ENCODE peak calls at places on chromosome 11, in nine cellular contexts. One of them, this sample, is unnamed.

GRCh38 chr11:9815486-9816136 is 151.7 kb downstream of the SWAP70 start:
- DNase-seq in sigmoid colon: no peak
- DNase-seq in upper lobe of left lung: no peak
- DNase-seq in spleen: no peak
- DNase-seq in Panc1: peak; percentile 70
- DNase-seq in HepG2: no peak
- DNase-seq in HCT116: no peak
- DNase-seq in GM12878: no peak
- DNase-seq in HL-60: no peak
- DNase-seq in this sample: no peak

GRCh38 chr11:72226701-72227100 is 2.1 kb downstream of the INPPL1 start:
- DNase-seq in sigmoid colon: no peak
- DNase-seq in upper lobe of left lung: no peak
- DNase-seq in spleen: peak; percentile 64
- DNase-seq in Panc1: no peak
- DNase-seq in HepG2: no peak
- DNase-seq in HCT116: no peak
- DNase-seq in GM12878: no peak
- DNase-seq in HL-60: no peak
- DNase-seq in this sample: no peak

GRCh38 chr11:114085965-114086364 is 26.5 kb downstream of the ZBTB16 start:
- DNase-seq in sigmoid colon: peak; percentile 38
- DNase-seq in upper lobe of left lung: no peak
- DNase-seq in spleen: no peak
- DNase-seq in Panc1: no peak
- DNase-seq in HepG2: no peak
- DNase-seq in HCT116: no peak
- DNase-seq in GM12878: no peak
- DNase-seq in HL-60: no peak
- DNase-seq in this sample: no peak

GRCh38 chr11:116499396-116500001 is 273.3 kb downstream of the BUD13 start:
- DNase-seq in sigmoid colon: peak; percentile 91
- DNase-seq in upper lobe of left lung: peak; percentile 54
- DNase-seq in spleen: no peak
- DNase-seq in Panc1: no peak
- DNase-seq in HepG2: peak; percentile 78
- DNase-seq in HCT116: peak; percentile 64
- DNase-seq in GM12878: no peak
- DNase-seq in HL-60: peak; percentile 14
- DNase-seq in this sample: peak; percentile 76

GRCh38 chr11:73965076-73965763 is 14.4 kb downstream of the DNAJB13 start:
- DNase-seq in sigmoid colon: no peak
- DNase-seq in upper lobe of left lung: no peak
- DNase-seq in spleen: no peak
- DNase-seq in Panc1: no peak
- DNase-seq in HepG2: no peak
- DNase-seq in HCT116: no peak
- DNase-seq in GM12878: no peak
- DNase-seq in HL-60: no peak
- DNase-seq in this sample: no peak

GRCh38 chr11:35796542-35796941 is 134.0 kb downstream of the TRIM44 start:
- DNase-seq in sigmoid colon: no peak
- DNase-seq in upper lobe of left lung: no peak
- DNase-seq in spleen: no peak
- DNase-seq in Panc1: peak; percentile 25
- DNase-seq in HepG2: no peak
- DNase-seq in HCT116: no peak
- DNase-seq in GM12878: no peak
- DNase-seq in HL-60: no peak
- DNase-seq in this sample: no peak

GRCh38 chr11:47587733-47588326 is 1.4 kb downstream of the FAM180B start:
- DNase-seq in sigmoid colon: peak; percentile 82
- DNase-seq in upper lobe of left lung: no peak
- DNase-seq in spleen: peak; percentile 87
- DNase-seq in Panc1: no peak
- DNase-seq in HepG2: no peak
- DNase-seq in HCT116: no peak
- DNase-seq in GM12878: no peak
- DNase-seq in HL-60: peak; percentile 78
- DNase-seq in this sample: no peak

GRCh38 chr11:126978911-126979310 is 21.7 kb downstream of the KIRREL3 start:
- DNase-seq in sigmoid colon: no peak
- DNase-seq in upper lobe of left lung: no peak
- DNase-seq in spleen: no peak
- DNase-seq in Panc1: no peak
- DNase-seq in HepG2: no peak
- DNase-seq in HCT116: no peak
- DNase-seq in GM12878: no peak
- DNase-seq in HL-60: no peak
- DNase-seq in this sample: no peak

GRCh38 chr11:65526744-65527143 is 1.9 kb downstream of the SCYL1 start:
- DNase-seq in sigmoid colon: no peak
- DNase-seq in upper lobe of left lung: no peak
- DNase-seq in spleen: peak; percentile 72
- DNase-seq in Panc1: no peak
- DNase-seq in HepG2: no peak
- DNase-seq in HCT116: no peak
- DNase-seq in GM12878: no peak
- DNase-seq in HL-60: no peak
- DNase-seq in this sample: no peak

GRCh38 chr11:13983081-13983751 is 20.7 kb downstream of the SPON1 start:
- DNase-seq in sigmoid colon: peak; percentile 94
- DNase-seq in upper lobe of left lung: no peak
- DNase-seq in spleen: no peak
- DNase-seq in Panc1: no peak
- DNase-seq in HepG2: no peak
- DNase-seq in HCT116: no peak
- DNase-seq in GM12878: no peak
- DNase-seq in HL-60: no peak
- DNase-seq in this sample: peak; percentile 78

GRCh38 chr11:4921796-4922195 is 2.3 kb downstream of the OR51G1 start:
- DNase-seq in sigmoid colon: no peak
- DNase-seq in upper lobe of left lung: no peak
- DNase-seq in spleen: no peak
- DNase-seq in Panc1: no peak
- DNase-seq in HepG2: no peak
- DNase-seq in HCT116: no peak
- DNase-seq in GM12878: no peak
- DNase-seq in HL-60: no peak
- DNase-seq in this sample: no peak

GRCh38 chr11:46896719-46897406 is 21.5 kb downstream of the LRP4 start:
- DNase-seq in sigmoid colon: no peak
- DNase-seq in upper lobe of left lung: no peak
- DNase-seq in spleen: no peak
- DNase-seq in Panc1: no peak
- DNase-seq in HepG2: peak; percentile 52
- DNase-seq in HCT116: peak; percentile 12
- DNase-seq in GM12878: no peak
- DNase-seq in HL-60: no peak
- DNase-seq in this sample: no peak

GRCh38 chr11:63612181-63612580 is 2.1 kb downstream of the PLAAT3 start:
- DNase-seq in sigmoid colon: no peak
- DNase-seq in upper lobe of left lung: no peak
- DNase-seq in spleen: no peak
- DNase-seq in Panc1: no peak
- DNase-seq in HepG2: no peak
- DNase-seq in HCT116: no peak
- DNase-seq in GM12878: no peak
- DNase-seq in HL-60: no peak
- DNase-seq in this sample: no peak

GRCh38 chr11:79419120-79419519 is 21.7 kb downstream of the TENM4 start:
- DNase-seq in sigmoid colon: no peak
- DNase-seq in upper lobe of left lung: no peak
- DNase-seq in spleen: no peak
- DNase-seq in Panc1: peak; percentile 62
- DNase-seq in HepG2: peak; percentile 7
- DNase-seq in HCT116: peak; percentile 50
- DNase-seq in GM12878: no peak
- DNase-seq in HL-60: no peak
- DNase-seq in this sample: no peak

GRCh38 chr11:13358871-13359270 is 81.3 kb downstream of the BMAL1 start:
- DNase-seq in sigmoid colon: no peak
- DNase-seq in upper lobe of left lung: no peak
- DNase-seq in spleen: no peak
- DNase-seq in Panc1: no peak
- DNase-seq in HepG2: no peak
- DNase-seq in HCT116: no peak
- DNase-seq in GM12878: no peak
- DNase-seq in HL-60: no peak
- DNase-seq in this sample: no peak

GRCh38 chr11:112161012-112161411 is 2.9 kb downstream of the IL18 start:
- DNase-seq in sigmoid colon: no peak
- DNase-seq in upper lobe of left lung: no peak
- DNase-seq in spleen: no peak
- DNase-seq in Panc1: no peak
- DNase-seq in HepG2: no peak
- DNase-seq in HCT116: no peak
- DNase-seq in GM12878: no peak
- DNase-seq in HL-60: no peak
- DNase-seq in this sample: no peak

GRCh38 chr11:118889796-118890195 is 6.1 kb downstream of the CXCR5 start:
- DNase-seq in sigmoid colon: no peak
- DNase-seq in upper lobe of left lung: peak; percentile 57
- DNase-seq in spleen: no peak
- DNase-seq in Panc1: no peak
- DNase-seq in HepG2: no peak
- DNase-seq in HCT116: no peak
- DNase-seq in GM12878: no peak
- DNase-seq in HL-60: no peak
- DNase-seq in this sample: no peak

GRCh38 chr11:86999859-87000753 is 37.6 kb upstream of the TMEM135 start:
- DNase-seq in sigmoid colon: no peak
- DNase-seq in upper lobe of left lung: no peak
- DNase-seq in spleen: no peak
- DNase-seq in Panc1: no peak
- DNase-seq in HepG2: peak; percentile 99
- DNase-seq in HCT116: no peak
- DNase-seq in GM12878: no peak
- DNase-seq in HL-60: no peak
- DNase-seq in this sample: peak; percentile 81

GRCh38 chr11:69382131-69383128 is 88.5 kb downstream of the MYEOV start:
- DNase-seq in sigmoid colon: peak; percentile 68
- DNase-seq in upper lobe of left lung: no peak
- DNase-seq in spleen: peak; percentile 75
- DNase-seq in Panc1: no peak
- DNase-seq in HepG2: no peak
- DNase-seq in HCT116: peak; percentile 70
- DNase-seq in GM12878: peak; percentile 36
- DNase-seq in HL-60: peak; percentile 85
- DNase-seq in this sample: no peak
- TF ChIP-seq POLR2AphosphoS5 in sigmoid colon: no peak
- TF ChIP-seq POLR2AphosphoS5 in upper lobe of left lung: no peak
- TF ChIP-seq POLR2AphosphoS5 in spleen: peak; percentile 68
- TF ChIP-seq POLR2AphosphoS5 in Panc1: peak; percentile 61
- TF ChIP-seq POLR2AphosphoS5 in HepG2: no peak
- TF ChIP-seq POLR2AphosphoS5 in HCT116: peak; percentile 92
- TF ChIP-seq POLR2AphosphoS5 in GM12878: peak; percentile 68
- TF ChIP-seq POLR2AphosphoS5 in HL-60: peak; percentile 57
- TF ChIP-seq POLR2AphosphoS5 in this sample: no peak

GRCh38 chr11:71064702-71065515 is 187.5 kb downstream of the SHANK2 start:
- DNase-seq in sigmoid colon: no peak
- DNase-seq in upper lobe of left lung: no peak
- DNase-seq in spleen: no peak
- DNase-seq in Panc1: no peak
- DNase-seq in HepG2: no peak
- DNase-seq in HCT116: no peak
- DNase-seq in GM12878: no peak
- DNase-seq in HL-60: no peak
- DNase-seq in this sample: no peak
- H3K27me3 ChIP-seq in sigmoid colon: peaks cover 15% of the 10 kb centered on the region
- H3K27me3 ChIP-seq in upper lobe of left lung: no peaks in the 10 kb centered on the region
- H3K27me3 ChIP-seq in spleen: no peaks in the 10 kb centered on the region
- H3K27me3 ChIP-seq in Panc1: no peaks in the 10 kb centered on the region
- H3K27me3 ChIP-seq in HepG2: no peaks in the 10 kb centered on the region
- H3K27me3 ChIP-seq in HCT116: no peaks in the 10 kb centered on the region
- H3K27me3 ChIP-seq in GM12878: no peaks in the 10 kb centered on the region
- H3K27me3 ChIP-seq in HL-60: no peaks in the 10 kb centered on the region
- H3K27me3 ChIP-seq in this sample: no peaks in the 10 kb centered on the region

DNA sequence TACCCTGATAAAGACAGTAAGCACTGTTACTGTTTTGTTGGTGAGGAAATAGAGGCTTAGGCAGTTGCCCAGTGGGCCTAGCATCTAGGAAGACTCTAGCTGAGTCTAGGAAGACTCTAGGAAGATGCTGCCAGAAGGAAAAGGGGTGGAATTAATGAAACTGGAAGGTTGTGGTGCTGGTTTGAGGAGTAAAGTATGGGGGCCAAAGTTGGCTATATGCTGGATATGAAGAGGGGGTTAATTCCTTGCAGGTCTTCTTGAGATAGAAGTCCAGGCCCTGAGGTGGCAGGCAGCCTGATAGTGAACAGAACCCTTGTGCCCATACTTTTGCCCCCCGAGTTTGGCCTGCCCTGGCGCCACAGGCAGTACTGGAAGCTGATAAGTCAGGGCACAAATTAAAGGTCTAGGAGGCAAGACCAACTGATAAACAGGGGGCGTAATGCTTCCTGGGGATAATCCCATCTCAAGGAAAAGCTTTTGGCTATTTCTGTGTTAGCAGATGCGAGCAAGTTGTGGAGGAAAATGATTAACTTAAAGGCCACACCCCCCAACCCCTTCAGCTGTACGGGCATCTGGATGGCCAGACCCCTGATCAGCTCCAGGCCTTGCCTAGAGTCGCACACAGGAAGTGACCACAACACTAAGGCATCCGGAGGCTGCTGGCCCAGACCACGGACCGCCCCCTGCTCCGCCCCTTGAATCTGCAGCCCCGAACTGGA is 3.1 kb downstream of the ILK start:
- DNase-seq in sigmoid colon: peak; percentile 98
- DNase-seq in upper lobe of left lung: peak; percentile 93
- DNase-seq in spleen: peak; percentile 92
- DNase-seq in Panc1: peak; percentile 92
- DNase-seq in HepG2: peak; percentile 97
- DNase-seq in HCT116: peak; percentile 65
- DNase-seq in GM12878: no peak
- DNase-seq in HL-60: no peak
- DNase-seq in this sample: peak; percentile 86
- TF ChIP-seq POLR2AphosphoS5 in sigmoid colon: peak; percentile 99
- TF ChIP-seq POLR2AphosphoS5 in upper lobe of left lung: peak; percentile 67
- TF ChIP-seq POLR2AphosphoS5 in spleen: peak; percentile 87
- TF ChIP-seq POLR2AphosphoS5 in Panc1: peak; percentile 75
- TF ChIP-seq POLR2AphosphoS5 in HepG2: no peak
- TF ChIP-seq POLR2AphosphoS5 in HCT116: peak; percentile 88
- TF ChIP-seq POLR2AphosphoS5 in GM12878: peak; percentile 27
- TF ChIP-seq POLR2AphosphoS5 in HL-60: no peak
- TF ChIP-seq POLR2AphosphoS5 in this sample: peak; percentile 95

GRCh38 chr11:131157678-131158077 is 212.7 kb upstream of the NTM start:
- DNase-seq in sigmoid colon: no peak
- DNase-seq in upper lobe of left lung: no peak
- DNase-seq in spleen: no peak
- DNase-seq in Panc1: no peak
- DNase-seq in HepG2: no peak
- DNase-seq in HCT116: no peak
- DNase-seq in GM12878: no peak
- DNase-seq in HL-60: no peak
- DNase-seq in this sample: no peak

DNA sequence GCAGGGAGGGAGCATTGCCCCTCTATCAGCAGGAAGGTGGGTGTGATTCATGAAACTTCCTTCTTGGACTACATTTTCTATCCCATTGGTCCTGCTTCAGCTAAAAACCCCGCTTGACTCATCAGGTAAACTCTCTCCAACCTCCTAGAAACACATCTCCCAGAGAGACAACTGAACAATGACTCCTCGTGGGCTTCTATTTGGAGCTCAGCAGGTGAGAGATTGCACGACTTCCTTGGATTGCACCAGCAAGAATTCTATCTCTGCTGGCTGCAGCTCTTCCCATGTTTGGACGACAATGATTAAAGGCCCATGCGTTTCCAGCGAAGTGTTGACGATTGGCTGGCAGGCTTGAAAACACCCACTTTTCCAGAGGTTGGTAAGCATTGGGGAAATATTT is 216.1 kb upstream of the NTM start:
- DNase-seq in sigmoid colon: no peak
- DNase-seq in upper lobe of left lung: no peak
- DNase-seq in spleen: no peak
- DNase-seq in Panc1: no peak
- DNase-seq in HepG2: no peak
- DNase-seq in HCT116: no peak
- DNase-seq in GM12878: no peak
- DNase-seq in HL-60: no peak
- DNase-seq in this sample: no peak
- H3K27me3 ChIP-seq in sigmoid colon: no peaks in the 10 kb centered on the region
- H3K27me3 ChIP-seq in upper lobe of left lung: no peaks in the 10 kb centered on the region
- H3K27me3 ChIP-seq in spleen: no peaks in the 10 kb centered on the region
- H3K27me3 ChIP-seq in Panc1: peaks cover 5% of the 10 kb centered on the region
- H3K27me3 ChIP-seq in HepG2: peaks cover 12% of the 10 kb centered on the region
- H3K27me3 ChIP-seq in HCT116: no peaks in the 10 kb centered on the region
- H3K27me3 ChIP-seq in GM12878: no peaks in the 10 kb centered on the region
- H3K27me3 ChIP-seq in HL-60: no peaks in the 10 kb centered on the region
- H3K27me3 ChIP-seq in this sample: no peaks in the 10 kb centered on the region

This sample was measured in prostate gland.